ENCODE peak calls at places on chromosomes 12 and 14, in seven cellular contexts. L is psoas muscle, K is GM12865, E is RWPE1, U is foreskin fibroblast, S is fibroblast of pulmonary artery, N is body of pancreas. Q is an unnamed sample.

GRCh38 chr14:78835909-78836308 is 665.7 kb downstream of the NRXN3 start:
- DNase-seq in L (no peak), K (no peak), E (no peak), U (no peak), S (no peak), N (no peak), Q (no peak)

GRCh38 chr14:95530461-95531170 is 4.2 kb upstream of the GLRX5 start:
- DNase-seq in L (no peak), K (no peak), E (no peak), U (no peak), S (no peak), N (no peak), Q (no peak)

GRCh38 chr12:124725612-124726237 is 137.9 kb downstream of the SCARB1 start:
- DNase-seq in L (no peak), K (no peak), E (no peak), U (no peak), S (no peak), N (no peak), Q (no peak)

GRCh38 chr14:55430024-55430690 is 10.3 kb downstream of the TBPL2 start:
- DNase-seq in L (no peak), K (peak), E (peak), U (peak), S (peak), N (peak), Q (peak)

GRCh38 chr14:20486700-20487401 is 17.6 kb downstream of the PNP start:
- DNase-seq in L (no peak), K (no peak), E (no peak), U (no peak), S (no peak), N (no peak), Q (no peak)

GRCh38 chr12:132804426-132804861 is 24.2 kb downstream of the GOLGA3 start:
- DNase-seq in L (no peak), K (no peak), E (peak), U (no peak), S (no peak), N (no peak), Q (no peak)

GRCh38 chr12:19880076-19880475 is 440.8 kb downstream of the AEBP2 start:
- DNase-seq in L (no peak), K (no peak), E (no peak), U (no peak), S (no peak), N (no peak), Q (no peak)

GRCh38 chr14:65333926-65334687 is 78.4 kb upstream of the FUT8 start:
- DNase-seq in L (peak), K (no peak), E (no peak), U (peak), S (peak), N (no peak), Q (no peak)

GRCh38 chr12:69067713-69068112 is 134.7 kb upstream of the CPM start:
- DNase-seq in L (no peak), K (no peak), E (no peak), U (no peak), S (no peak), N (no peak), Q (no peak)
- TF ChIP-seq CTCF in L (no peak), K (no peak), E (no peak), U (no peak), S (no peak), N (no peak), Q (no peak)

DNA sequence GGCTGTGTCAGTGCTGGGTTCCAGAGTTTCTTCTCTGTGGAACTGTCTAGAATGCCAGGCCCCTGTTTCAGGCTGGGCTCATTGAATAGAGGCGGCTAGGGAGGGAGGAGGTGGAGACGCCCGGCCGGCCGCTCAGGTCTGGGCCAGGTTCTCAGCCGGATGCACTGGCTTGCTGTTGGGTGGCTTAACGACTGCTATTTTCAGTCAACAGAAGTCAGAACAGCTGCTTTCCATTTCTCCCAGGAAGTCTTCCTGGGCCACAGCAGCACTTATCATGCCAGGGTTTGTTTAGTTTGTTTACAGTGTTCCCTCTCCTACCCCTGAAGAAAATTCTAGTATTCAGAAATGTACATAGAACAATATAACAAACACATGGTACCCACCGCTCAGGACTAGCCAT is 26.0 kb upstream of the VPS37B start:
- DNase-seq in L (no peak), K (no peak), E (no peak), U (peak), S (no peak), N (no peak), Q (no peak)
- TF ChIP-seq CTCF in L (no peak), K (no peak), E (no peak), U (no peak), S (no peak), N (no peak), Q (no peak)

DNA sequence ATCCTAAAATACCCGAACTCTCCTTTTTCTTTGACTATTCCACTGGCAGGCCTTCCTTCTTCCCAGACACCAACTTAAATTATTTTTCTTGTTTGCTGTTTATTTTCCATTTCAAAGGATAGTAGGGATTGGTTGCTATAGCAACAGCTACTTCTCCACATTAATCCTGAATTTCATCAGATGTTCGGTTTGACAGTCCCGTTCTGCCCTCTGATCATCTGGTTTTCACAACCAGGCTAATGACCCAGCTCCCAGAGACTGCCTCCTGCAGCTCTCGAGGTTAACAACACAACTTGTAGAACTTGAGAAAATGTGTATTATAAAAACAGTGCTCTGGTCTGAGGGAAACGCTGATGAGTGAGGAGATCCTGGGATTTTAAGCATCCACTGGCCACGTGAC is 45.5 kb downstream of the NUAK1 start:
- DNase-seq in L (no peak), K (no peak), E (no peak), U (no peak), S (no peak), N (no peak), Q (no peak)
- TF ChIP-seq CTCF in L (no peak), K (no peak), E (no peak), U (no peak), S (no peak), N (no peak), Q (no peak)

GRCh38 chr12:14138495-14138894 is 157.1 kb upstream of the GRIN2B start:
- DNase-seq in L (no peak), K (peak), E (no peak), U (no peak), S (no peak), N (no peak), Q (no peak)
- TF ChIP-seq CTCF in L (no peak), K (peak), E (no peak), U (no peak), S (no peak), N (no peak), Q (peak)